ENCODE peak calls at places on chromosomes 5 and 9, in six cellular contexts. O, S, P, E, K and R are unnamed samples.

GRCh38 chr9:86503281-86503680 is 149.1 kb upstream of the TUT7 start:
- DNase-seq in K (no peak), P (no peak), S (no peak), O (no peak), E (no peak), R (no peak)

GRCh38 chr5:132471944-132472343 is 18.6 kb downstream of the IRF1 start:
- DNase-seq in E (no peak), S (no peak), O (no peak), K (no peak), P (peak), R (no peak)

GRCh38 chr5:34656700-34657549 is 797 bp downstream of the RAI14 start:
- DNase-seq in P (peak), K (no peak), S (peak), E (no peak), O (peak), R (no peak)

GRCh38 chr5:105670586-105670985 is 2000.2 kb downstream of the EFNA5 start:
- DNase-seq in K (no peak), P (no peak), S (no peak), E (no peak), O (no peak), R (no peak)

GRCh38 chr5:116320486-116320885 is 235.7 kb downstream of the COMMD10 start:
- DNase-seq in K (no peak), O (peak), P (no peak), E (no peak), S (peak), R (no peak)

GRCh38 chr9:111222757-111223156 is 107.3 kb downstream of the OR2K2 start:
- DNase-seq in O (no peak), E (peak), K (no peak), S (no peak), P (no peak), R (no peak)

GRCh38 chr9:76905984-76906861 is at the start of gene PRUNE2:
- DNase-seq in S (peak), E (no peak), P (peak), O (peak), K (peak), R (peak)

GRCh38 chr9:99079542-99079941 is 25.4 kb upstream of the TGFBR1 start:
- DNase-seq in K (no peak), S (no peak), E (no peak), O (no peak), P (no peak), R (no peak)

GRCh38 chr5:132385321-132386105 is 16.0 kb downstream of the SLC22A5 start:
- DNase-seq in O (peak), S (peak), P (peak), K (no peak), E (no peak), R (peak)

GRCh38 chr9:33719581-33720374 is 75.6 kb upstream of the PRSS3 start:
- DNase-seq in O (peak), P (peak), K (peak), E (no peak), S (no peak), R (no peak)

GRCh38 chr9:38419216-38419615 is 5.0 kb downstream of the IGFBPL1 start:
- DNase-seq in K (no peak), S (no peak), O (no peak), E (no peak), P (no peak), R (no peak)

GRCh38 chr5:115377468-115378217 is 81.2 kb upstream of the CCDC112 start:
- DNase-seq in S (peak), K (no peak), O (peak), E (no peak), P (peak), R (no peak)

GRCh38 chr9:121353246-121353975 is 16.6 kb downstream of the STOM start:
- DNase-seq in O (no peak), E (no peak), P (peak), S (no peak), K (no peak), R (no peak)

GRCh38 chr5:180563994-180564393 is 27.3 kb downstream of the SCGB3A1 start:
- DNase-seq in K (no peak), O (no peak), E (no peak), P (peak), S (no peak), R (no peak)

GRCh38 chr9:106420511-106420944 is 442.4 kb upstream of the ZNF462 start:
- DNase-seq in P (peak), O (peak), K (no peak), S (no peak), E (no peak), R (no peak)

GRCh38 chr9:135060461-135061116 is 26.9 kb upstream of the OLFM1 start:
- DNase-seq in S (no peak), P (no peak), O (no peak), K (no peak), E (no peak), R (no peak)

GRCh38 chr5:96187309-96188027 is 225.8 kb upstream of the ELL2 start:
- DNase-seq in E (no peak), S (no peak), O (no peak), P (no peak), K (no peak), R (no peak)

GRCh38 chr9:109241931-109242330 is 74.9 kb upstream of the FRRS1L start:
- DNase-seq in K (no peak), P (no peak), E (no peak), O (no peak), S (no peak), R (no peak)

GRCh38 chr5:58938568-58939424 is 355.9 kb downstream of the RAB3C start:
- DNase-seq in K (no peak), P (peak), O (no peak), E (no peak), S (no peak), R (no peak)

GRCh38 chr9:135906291-135907005 is 898 bp downstream of the CAMSAP1 start:
- DNase-seq in P (peak), S (peak), O (peak), K (no peak), E (no peak), R (no peak)

GRCh38 chr9:93669116-93669957 is 93.0 kb downstream of the PHF2 start:
- DNase-seq in E (no peak), P (no peak), K (peak), S (no peak), O (peak), R (no peak)

GRCh38 chr5:172766287-172767104 is 4.5 kb downstream of the DUSP1 start:
- DNase-seq in K (peak), E (no peak), S (peak), P (no peak), O (peak), R (no peak)

GRCh38 chr5:163645421-163646416 is 140.3 kb downstream of the MAT2B start:
- DNase-seq in P (no peak), E (no peak), S (no peak), K (no peak), O (no peak), R (no peak)

GRCh38 chr9:38038307-38039089 is 30.5 kb downstream of the SHB start:
- DNase-seq in O (no peak), P (no peak), K (peak), E (no peak), S (peak), R (no peak)

GRCh38 chr5:52607425-52607824 is 180.3 kb upstream of the ITGA1 start:
- DNase-seq in O (no peak), P (no peak), E (no peak), S (no peak), K (no peak), R (no peak)

GRCh38 chr5:114744406-114744805 is 382.5 kb downstream of the KCNN2 start:
- DNase-seq in O (peak), S (no peak), K (no peak), P (no peak), E (no peak), R (no peak)

GRCh38 chr9:18507151-18507550 is 33.2 kb downstream of the ADAMTSL1 start:
- DNase-seq in K (no peak), P (no peak), E (no peak), S (no peak), O (no peak), R (no peak)

GRCh38 chr9:18473551-18474279 is at the start of gene ADAMTSL1:
- DNase-seq in E (no peak), P (no peak), O (peak), S (peak), K (peak), R (peak)

GRCh38 chr5:13976867-13977479 is 32.5 kb upstream of the DNAH5 start:
- DNase-seq in O (peak), E (no peak), K (no peak), S (peak), P (no peak), R (peak)

GRCh38 chr5:128534729-128535128 is 3.3 kb downstream of the FBN2 start:
- DNase-seq in S (no peak), O (peak), P (no peak), E (no peak), K (no peak), R (no peak)

GRCh38 chr5:119129770-119130169 is 58.9 kb downstream of the DMXL1 start:
- DNase-seq in P (no peak), O (no peak), S (no peak), K (no peak), E (no peak), R (no peak)

GRCh38 chr5:58276431-58276830 is 183.5 kb downstream of the PLK2 start:
- DNase-seq in E (no peak), K (no peak), S (peak), P (no peak), O (no peak), R (no peak)